ENCODE peak calls at places on chromosomes 5 and 9, in nine cellular contexts. Q is brain microvascular endothelial cell, X is AG09319, W is B cell, T is upper lobe of left lung, M is HFF-Myc, E is GM12865, Y is AG10803, S is endothelial cell. Z is an unnamed sample.

GRCh38 chr9:71271602-71272001 is 150.2 kb upstream of the TRPM3 start:
- DNase-seq in Y (no peak), X (no peak), T (no peak), M (no peak), W (no peak), Q (no peak), S (no peak), E (no peak), Z (no peak)

GRCh38 chr9:78971505-78971904 is 600.3 kb upstream of the TLE4 start:
- DNase-seq in T (no peak), X (no peak), Y (no peak), E (no peak), M (no peak), S (no peak), Q (no peak), W (no peak), Z (no peak)

GRCh38 chr5:32193591-32193990 is 19.5 kb upstream of the GOLPH3 start:
- DNase-seq in X (no peak), S (no peak), Y (peak), E (no peak), W (peak), T (peak), Q (peak), M (peak), Z (no peak)

GRCh38 chr5:115842089-115842881 is 550 bp downstream of the AP3S1 start:
- DNase-seq in M (no peak), W (no peak), S (peak), Q (no peak), T (peak), Y (peak), X (no peak), E (peak), Z (peak)

GRCh38 chr5:82165740-82166530 is 112.2 kb downstream of the RPS23 start:
- DNase-seq in X (peak), S (peak), W (no peak), T (peak), M (peak), Y (peak), Q (peak), E (peak), Z (peak)

GRCh38 chr5:423233-423565 is 19.8 kb upstream of the EXOC3 start:
- DNase-seq in Y (no peak), X (no peak), E (no peak), T (no peak), W (no peak), Q (no peak), M (no peak), S (no peak), Z (no peak)

GRCh38 chr9:37963936-37964739 is 60.2 kb upstream of the SLC25A51 start:
- DNase-seq in X (peak), M (no peak), E (no peak), Y (peak), T (peak), W (no peak), Q (peak), S (no peak), Z (no peak)

GRCh38 chr5:181281077-181281983 is 20.4 kb upstream of the TRIM52 start:
- DNase-seq in S (peak), T (no peak), X (no peak), W (no peak), E (no peak), Y (no peak), M (no peak), Q (no peak), Z (peak)

GRCh38 chr9:68750786-68751185 is 45.7 kb downstream of the PIP5K1B start:
- DNase-seq in T (no peak), W (no peak), Q (no peak), X (no peak), E (no peak), S (no peak), Y (no peak), M (peak), Z (no peak)

GRCh38 chr5:115260248-115260647 is 2.4 kb downstream of the PGGT1B start:
- DNase-seq in S (no peak), M (no peak), X (no peak), Q (no peak), W (no peak), E (no peak), T (no peak), Y (no peak), Z (no peak)

GRCh38 chr5:59368951-59369350 is 524.6 kb downstream of the PDE4D start:
- DNase-seq in M (no peak), Q (no peak), W (no peak), Y (no peak), T (no peak), X (no peak), E (no peak), S (no peak), Z (no peak)

DNA sequence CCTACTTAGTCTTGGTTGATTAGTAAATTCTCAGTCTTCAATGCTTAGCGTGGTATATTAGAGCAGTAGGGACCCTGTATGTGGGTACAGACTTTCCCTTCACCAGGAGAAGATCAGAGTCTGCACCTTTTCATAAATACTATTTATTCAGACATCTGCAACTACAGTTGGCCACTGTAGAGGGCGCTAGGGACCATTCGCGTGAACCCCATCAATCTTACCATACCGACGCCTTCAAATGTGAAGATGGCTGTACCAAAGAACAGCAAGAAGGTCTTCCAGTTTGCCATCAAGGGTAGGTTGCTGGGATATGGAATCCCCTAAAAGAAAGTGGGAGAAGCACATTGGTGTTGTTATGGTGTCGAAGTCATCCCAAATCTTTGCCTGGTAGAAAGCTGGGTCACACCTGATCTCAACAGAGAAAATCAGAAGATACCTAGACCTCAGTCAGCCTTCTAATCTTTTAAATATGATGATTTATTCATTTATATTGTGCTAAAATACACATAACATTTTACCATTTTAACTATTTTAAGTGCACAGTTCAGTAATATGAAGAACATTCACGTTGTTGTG is 19.1 kb downstream of the SLC36A3 start:
- DNase-seq in W (no peak), E (peak), Q (no peak), Y (no peak), M (no peak), S (peak), X (no peak), T (no peak), Z (no peak)
- TF ChIP-seq CTCF in W (peak), E (peak), Q (peak), Y (no peak), M (peak), S (peak), X (no peak), T (no peak), Z (no peak)

GRCh38 chr9:343773-344172 is 129.1 kb downstream of the DOCK8 start:
- DNase-seq in Y (no peak), M (no peak), E (no peak), S (no peak), Q (no peak), T (no peak), X (no peak), W (no peak), Z (no peak)
- TF ChIP-seq CTCF in Y (no peak), M (no peak), E (no peak), S (no peak), Q (no peak), T (no peak), X (no peak), W (no peak), Z (no peak)

DNA sequence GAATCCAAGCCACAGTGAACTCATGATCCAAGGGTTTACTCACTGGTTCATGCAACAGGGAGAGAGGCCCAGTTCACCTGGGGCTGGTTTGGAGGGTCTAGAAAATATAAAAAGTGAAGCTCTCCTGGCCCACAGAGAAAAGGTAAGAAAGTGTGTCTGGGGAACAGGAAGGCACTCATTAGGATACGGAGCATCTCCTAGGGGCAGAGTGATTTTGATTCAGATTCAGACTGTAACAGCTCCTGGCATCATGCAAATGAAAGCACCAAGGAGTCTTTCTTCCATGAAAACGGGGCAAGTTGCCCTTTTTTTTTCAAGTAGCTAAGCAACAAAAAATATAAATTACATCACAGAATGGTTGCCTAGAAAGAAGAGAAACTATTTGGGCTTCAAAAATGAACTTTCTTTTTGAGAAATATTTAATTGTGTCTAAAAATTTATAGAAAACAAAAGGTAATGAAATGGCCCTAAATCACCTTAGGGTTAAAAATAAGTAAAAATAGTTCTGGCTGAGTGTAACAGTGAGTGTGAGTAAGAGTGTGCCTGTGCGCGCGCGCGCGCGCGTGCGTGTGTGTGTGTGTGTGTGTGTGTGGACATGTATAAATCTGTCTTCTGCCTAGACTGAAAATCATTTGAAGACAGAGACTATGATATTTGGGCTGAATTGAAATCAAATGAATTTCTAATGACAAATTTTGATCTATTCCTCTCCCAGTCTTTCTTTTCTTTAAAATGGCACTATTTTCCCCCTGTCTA is 177.8 kb upstream of the ZNF462 start:
- DNase-seq in W (no peak), M (no peak), T (no peak), S (no peak), Y (no peak), E (no peak), Q (no peak), X (no peak), Z (no peak)
- TF ChIP-seq CTCF in W (no peak), M (no peak), T (no peak), S (no peak), Y (no peak), E (no peak), Q (no peak), X (no peak), Z (no peak)

GRCh38 chr9:95595780-95596179 is 79.0 kb upstream of the PTCH1 start:
- DNase-seq in W (no peak), Q (no peak), E (no peak), M (no peak), X (no peak), T (no peak), Y (no peak), S (no peak), Z (no peak)
- TF ChIP-seq CTCF in W (no peak), Q (no peak), E (no peak), M (no peak), X (no peak), T (no peak), Y (no peak), S (no peak), Z (no peak)

DNA sequence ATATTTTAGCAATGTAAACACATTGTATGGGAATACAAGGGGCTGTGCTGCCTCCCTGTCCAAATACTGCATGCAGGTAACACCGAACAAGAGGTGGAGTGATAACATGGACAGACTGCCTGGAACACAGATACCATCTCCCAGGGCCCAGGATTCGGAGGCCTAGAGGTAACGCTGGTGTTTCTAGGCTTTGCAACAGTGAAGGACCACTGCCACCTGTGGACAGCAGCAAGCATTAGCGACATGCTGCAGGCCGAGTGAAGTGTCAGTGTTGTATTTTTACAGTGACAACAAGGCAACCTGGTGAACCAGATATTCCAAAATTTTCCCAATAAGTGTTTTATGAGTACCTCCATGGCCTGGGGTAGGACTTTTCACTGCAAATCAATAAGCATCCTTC is 379.2 kb downstream of the DMRT2 start:
- DNase-seq in Y (peak), E (peak), X (no peak), T (no peak), W (no peak), S (peak), Q (no peak), M (no peak), Z (peak)
- TF ChIP-seq CTCF in Y (peak), E (peak), X (peak), T (no peak), W (no peak), S (no peak), Q (no peak), M (peak), Z (peak)

GRCh38 chr9:19493845-19494244 is 85.0 kb downstream of the ACER2 start:
- DNase-seq in Y (no peak), Q (no peak), S (no peak), X (no peak), M (no peak), T (no peak), W (no peak), E (no peak), Z (no peak)

GRCh38 chr9:19496321-19496720 is 87.5 kb downstream of the ACER2 start:
- DNase-seq in S (no peak), Q (no peak), M (no peak), X (no peak), W (no peak), Y (no peak), T (no peak), E (no peak), Z (no peak)

GRCh38 chr9:19497276-19497675 is 88.5 kb downstream of the ACER2 start:
- DNase-seq in Q (no peak), W (no peak), X (no peak), T (no peak), M (no peak), Y (no peak), E (no peak), S (no peak), Z (no peak)

GRCh38 chr9:19493174-19493811 is 84.5 kb downstream of the ACER2 start:
- DNase-seq in E (peak), M (peak), T (no peak), Q (peak), Y (peak), X (peak), S (peak), W (peak), Z (peak)

GRCh38 chr9:19495186-19496028 is 86.6 kb downstream of the ACER2 start:
- DNase-seq in M (no peak), E (no peak), T (no peak), X (no peak), W (no peak), Y (no peak), S (no peak), Q (no peak), Z (no peak)
- TF ChIP-seq CTCF in M (no peak), E (no peak), T (no peak), X (no peak), W (no peak), Y (no peak), S (no peak), Q (no peak), Z (no peak)

GRCh38 chr9:102832814-102833213 is 162.3 kb upstream of the CYLC2 start:
- DNase-seq in Y (no peak), S (no peak), Q (no peak), X (no peak), M (no peak), E (no peak), T (no peak), W (no peak), Z (no peak)
- TF ChIP-seq CTCF in Y (no peak), S (no peak), Q (no peak), X (no peak), M (no peak), E (no peak), T (no peak), W (no peak), Z (no peak)

GRCh38 chr5:38316544-38317224 is 58.3 kb downstream of the EGFLAM start:
- DNase-seq in T (no peak), M (peak), Q (no peak), Y (peak), E (no peak), S (no peak), X (peak), W (no peak), Z (no peak)
- TF ChIP-seq CTCF in T (no peak), M (peak), Q (peak), Y (peak), E (no peak), S (no peak), X (peak), W (no peak), Z (no peak)

GRCh38 chr5:65085181-65085580 is 316.5 kb downstream of the CWC27 start:
- DNase-seq in Q (no peak), S (no peak), M (no peak), W (no peak), T (no peak), X (no peak), E (no peak), Y (no peak), Z (no peak)
- TF ChIP-seq CTCF in Q (no peak), S (no peak), M (no peak), W (no peak), T (no peak), X (no peak), E (no peak), Y (no peak), Z (no peak)

Z was measured in nephron progenitor cell.